ENCODE peak calls at places on chromosome 13, in four cellular contexts. C is A673, R is suprapubic skin, K is thyroid gland. D is an unnamed sample.

GRCh38 chr13:102670130-102670529 is 24.7 kb downstream of the METTL21C start:
- DNase-seq in C (no peak), R (no peak), K (no peak), D (no peak)

GRCh38 chr13:59437902-59438301 is 725.8 kb downstream of the DIAPH3 start:
- DNase-seq in C (no peak), R (no peak), K (no peak), D (no peak)

GRCh38 chr13:56755181-56755580 is 385.5 kb upstream of the PRR20A start:
- DNase-seq in C (peak), R (no peak), K (no peak), D (no peak)

GRCh38 chr13:28558126-28558525 is 63.2 kb upstream of the FLT1 start:
- DNase-seq in C (peak), R (no peak), K (no peak), D (no peak)

GRCh38 chr13:46386426-46386995 is 541 bp downstream of the RUBCNL start:
- DNase-seq in C (peak), R (no peak), K (no peak), D (no peak)

GRCh38 chr13:76754414-76754813 is 131.8 kb downstream of the KCTD12 start:
- DNase-seq in C (peak), R (no peak), K (peak), D (no peak)

GRCh38 chr13:51970251-51970793 is 40.9 kb downstream of the ATP7B start:
- DNase-seq in C (no peak), R (no peak), K (no peak), D (no peak)

GRCh38 chr13:87889241-87889640 is 218.1 kb downstream of the SLITRK5 start:
- DNase-seq in C (no peak), R (no peak), K (no peak), D (no peak)

GRCh38 chr13:60701919-60702318 is 304.9 kb downstream of the TDRD3 start:
- DNase-seq in C (peak), R (no peak), K (no peak), D (no peak)

GRCh38 chr13:113972451-113973217 is 1.2 kb downstream of the C13orf46 start:
- DNase-seq in C (no peak), R (no peak), K (peak), D (peak)

GRCh38 chr13:113971471-113972231 is 2.2 kb downstream of the C13orf46 start:
- DNase-seq in C (no peak), R (no peak), K (no peak), D (peak)

GRCh38 chr13:113969311-113969972 is 4.4 kb downstream of the C13orf46 start:
- DNase-seq in C (no peak), R (no peak), K (no peak), D (peak)

GRCh38 chr13:113969973-113970611 is 3.8 kb downstream of the C13orf46 start:
- DNase-seq in C (no peak), R (no peak), K (peak), D (peak)

GRCh38 chr13:113970810-113971470 is 2.9 kb downstream of the C13orf46 start:
- DNase-seq in C (no peak), R (no peak), K (peak), D (peak)
- H3K27ac ChIP-seq in C (no peak), R (peak), K (peak), D (peak)

GRCh38 chr13:79808475-79808874 is 327.5 kb downstream of the NDFIP2 start:
- DNase-seq in C (no peak), R (no peak), K (no peak), D (no peak)

GRCh38 chr13:79812070-79812850 is 331.3 kb downstream of the NDFIP2 start:
- DNase-seq in C (no peak), R (no peak), K (no peak), D (no peak)

GRCh38 chr13:79810018-79810417 is 329.1 kb downstream of the NDFIP2 start:
- DNase-seq in C (no peak), R (no peak), K (no peak), D (no peak)

GRCh38 chr13:79811170-79811569 is 330.2 kb downstream of the NDFIP2 start:
- DNase-seq in C (no peak), R (no peak), K (no peak), D (no peak)

DNA sequence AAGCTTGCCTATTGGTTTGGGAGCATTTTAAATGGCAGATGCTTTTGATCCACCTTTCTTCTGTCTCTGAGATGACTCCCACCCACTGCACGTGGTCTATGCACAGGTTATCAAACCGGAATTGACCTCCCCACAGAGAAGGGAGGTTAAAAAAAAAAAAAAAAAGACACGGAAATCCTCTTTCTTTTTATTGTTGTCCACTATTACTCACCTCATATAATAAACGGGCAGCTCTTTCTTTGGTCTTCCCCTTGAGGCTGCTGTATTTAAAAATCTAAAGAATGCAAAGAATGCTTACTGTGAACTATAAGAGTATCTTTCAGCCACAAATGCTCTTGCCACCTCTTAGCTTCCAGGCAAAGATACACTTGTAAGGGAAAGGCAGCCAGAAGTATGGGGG is 329.7 kb downstream of the NDFIP2 start:
- DNase-seq in C (no peak), R (no peak), K (no peak), D (no peak)
- H3K27ac ChIP-seq in C (no peak), R (no peak), K (no peak), D (no peak)

GRCh38 chr13:27226991-27227390 is 24.4 kb upstream of the RPL21 start:
- DNase-seq in C (no peak), R (no peak), K (no peak), D (no peak)

GRCh38 chr13:27228131-27228530 is 23.2 kb upstream of the RPL21 start:
- DNase-seq in C (no peak), R (no peak), K (no peak), D (no peak)

GRCh38 chr13:27233964-27234363 is 17.4 kb upstream of the RPL21 start:
- DNase-seq in C (no peak), R (no peak), K (no peak), D (no peak)

GRCh38 chr13:27229642-27230041 is 21.7 kb upstream of the RPL21 start:
- DNase-seq in C (no peak), R (no peak), K (no peak), D (no peak)
- H3K27ac ChIP-seq in C (no peak), R (no peak), K (no peak), D (no peak)

GRCh38 chr13:18960637-18961227 is 220.9 kb downstream of the TUBA3C start:
- DNase-seq in C (no peak), R (no peak), K (no peak), D (no peak)
- H3K27ac ChIP-seq in C (no peak), R (no peak), K (no peak), D (no peak)

GRCh38 chr13:106464076-106464475 is 71.4 kb downstream of the EFNB2 start:
- DNase-seq in C (no peak), R (no peak), K (no peak), D (no peak)

GRCh38 chr13:106468948-106469590 is 66.4 kb downstream of the EFNB2 start:
- DNase-seq in C (no peak), R (no peak), K (no peak), D (no peak)

GRCh38 chr13:106466691-106467405 is 68.6 kb downstream of the EFNB2 start:
- DNase-seq in C (no peak), R (no peak), K (no peak), D (no peak)

GRCh38 chr13:106468207-106468606 is 67.3 kb downstream of the EFNB2 start:
- DNase-seq in C (no peak), R (no peak), K (peak), D (no peak)

DNA sequence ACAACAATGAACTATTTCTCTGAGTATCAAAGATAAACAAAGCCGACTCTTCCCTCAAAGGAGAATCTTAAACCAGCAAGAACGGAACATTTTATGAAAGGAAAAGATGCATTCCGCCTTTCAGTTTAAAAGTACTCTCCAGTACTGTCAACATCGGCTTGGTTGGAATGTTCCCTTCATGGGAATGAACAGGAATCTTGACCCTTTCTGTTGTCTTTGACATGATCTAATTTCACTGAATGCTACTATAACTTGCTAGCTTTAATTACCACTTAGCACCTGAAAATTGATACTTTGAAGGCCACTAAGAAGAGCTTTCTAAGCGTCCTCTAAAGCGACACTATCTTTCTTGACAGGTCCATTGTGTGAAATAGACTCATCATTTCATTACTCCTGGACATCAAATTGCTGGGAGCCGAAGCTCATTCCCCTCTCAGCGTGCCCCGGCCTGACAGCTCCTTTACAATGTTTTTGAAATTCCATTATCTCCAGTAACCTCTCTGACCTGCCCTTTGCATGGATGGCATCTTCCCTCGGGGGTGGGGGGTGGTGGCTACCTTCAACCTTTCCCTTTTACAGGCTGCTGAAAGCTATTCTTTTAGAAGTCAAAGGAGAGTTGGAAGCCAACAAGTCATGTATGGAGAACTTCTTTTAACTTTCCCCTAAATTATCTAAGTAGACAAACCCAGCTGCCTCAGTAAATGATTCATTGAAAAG is 67.9 kb downstream of the EFNB2 start:
- DNase-seq in C (no peak), R (no peak), K (no peak), D (no peak)
- H3K27ac ChIP-seq in C (no peak), R (no peak), K (no peak), D (no peak)

DNA sequence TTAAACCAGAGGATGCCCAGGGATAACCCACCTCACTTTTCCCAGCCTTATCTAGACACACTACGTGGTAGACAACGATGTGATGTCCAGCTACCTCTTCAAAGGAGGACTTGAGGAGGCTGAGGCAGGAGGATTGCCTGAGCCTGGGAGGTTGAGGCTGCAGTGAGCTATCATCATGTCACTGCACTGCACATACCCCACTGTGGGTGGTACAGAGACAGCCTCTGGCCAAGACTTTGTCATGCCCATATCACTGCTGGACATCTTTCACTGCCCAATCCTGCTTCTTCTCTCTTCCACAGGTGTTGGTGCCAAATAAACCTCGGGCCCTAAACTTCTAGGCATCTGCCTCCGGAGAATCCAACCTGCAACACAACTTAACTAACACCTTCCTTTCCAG is 85.8 kb downstream of the FAM216B start:
- DNase-seq in C (no peak), R (no peak), K (no peak), D (no peak)
- H3K27ac ChIP-seq in C (no peak), R (no peak), K (no peak), D (no peak)

GRCh38 chr13:99961634-99962033 is 9.9 kb downstream of the ZIC5 start:
- DNase-seq in C (no peak), R (no peak), K (no peak), D (no peak)
- H3K27ac ChIP-seq in C (peak), R (no peak), K (no peak), D (no peak)

GRCh38 chr13:44331446-44331845 is 42.2 kb upstream of the SERP2 start:
- DNase-seq in C (peak), R (no peak), K (no peak), D (no peak)
- H3K27ac ChIP-seq in C (peak), R (no peak), K (no peak), D (peak)

GRCh38 chr13:30381049-30381448 is 41.2 kb upstream of the UBE2L5 start:
- DNase-seq in C (no peak), R (no peak), K (no peak), D (no peak)

GRCh38 chr13:30388401-30389283 is 33.7 kb upstream of the UBE2L5 start:
- DNase-seq in C (no peak), R (no peak), K (no peak), D (no peak)

GRCh38 chr13:30377312-30377685 is 45.0 kb upstream of the UBE2L5 start:
- DNase-seq in C (no peak), R (no peak), K (no peak), D (no peak)

GRCh38 chr13:30382836-30383525 is 39.3 kb upstream of the UBE2L5 start:
- DNase-seq in C (no peak), R (no peak), K (no peak), D (no peak)
- H3K27ac ChIP-seq in C (no peak), R (no peak), K (no peak), D (no peak)

D was measured in thoracic aorta.